ENCODE peak calls at places on chromosomes 2 and 18, in eight cellular contexts. E is RWPE1, Y is AG09319, X is HFF-Myc, U is A673, O is pancreas, A is epithelial cell of proximal tubule, Z is coronary artery. P is an unnamed sample.

GRCh38 chr2:218726004-218726574 is 15.5 kb downstream of the TTLL4 start:
- DNase-seq in O (no peak), A (no peak), Y (no peak), X (no peak), Z (no peak), U (no peak), E (no peak), P (no peak)

GRCh38 chr2:216083464-216084279 is 2.0 kb downstream of the TMEM169 start:
- DNase-seq in U (no peak), E (no peak), X (no peak), Y (no peak), Z (no peak), O (no peak), A (peak), P (no peak)

GRCh38 chr2:230930149-230930780 is 5.2 kb upstream of the GPR55 start:
- DNase-seq in Z (peak), X (no peak), O (no peak), E (no peak), A (no peak), Y (no peak), U (no peak), P (no peak)

GRCh38 chr2:144659731-144660275 is 139.9 kb upstream of the ZEB2 start:
- DNase-seq in X (no peak), A (peak), E (peak), U (no peak), Y (peak), Z (no peak), O (no peak), P (no peak)

GRCh38 chr2:159090514-159091201 is 122.2 kb downstream of the TANC1 start:
- DNase-seq in O (no peak), U (peak), Y (no peak), A (peak), X (no peak), E (peak), Z (no peak), P (peak)

GRCh38 chr2:201237486-201238241 is 22.7 kb upstream of the CASP8 start:
- DNase-seq in X (no peak), A (no peak), E (no peak), O (no peak), Y (no peak), U (no peak), Z (no peak), P (no peak)

GRCh38 chr18:70338890-70339289 is 50.0 kb downstream of the SOCS6 start:
- DNase-seq in U (no peak), Y (no peak), E (no peak), A (no peak), Z (no peak), O (no peak), X (no peak), P (no peak)

GRCh38 chr2:43737097-43737854 is 36.6 kb upstream of the DYNC2LI1 start:
- DNase-seq in E (peak), A (peak), Z (peak), X (no peak), O (no peak), Y (no peak), U (no peak), P (no peak)

GRCh38 chr2:54083021-54083420 is 32.4 kb upstream of the ACYP2 start:
- DNase-seq in X (no peak), Z (no peak), A (no peak), U (no peak), Y (no peak), E (no peak), O (no peak), P (no peak)

GRCh38 chr18:58362027-58362575 is 266.8 kb downstream of the ALPK2 start:
- DNase-seq in X (peak), Y (peak), O (no peak), Z (no peak), U (peak), E (peak), A (peak), P (no peak)

GRCh38 chr18:7329036-7329435 is 98.1 kb downstream of the LRRC30 start:
- DNase-seq in X (no peak), U (no peak), Z (no peak), E (peak), O (no peak), A (no peak), Y (no peak), P (no peak)

GRCh38 chr2:12236136-12236834 is 480.5 kb upstream of the TRIB2 start:
- DNase-seq in U (no peak), Y (no peak), X (no peak), E (no peak), O (no peak), A (no peak), Z (no peak), P (no peak)

GRCh38 chr2:206160124-206160806 is 570 bp downstream of the EEF1B2 start:
- DNase-seq in A (no peak), O (no peak), Z (no peak), U (peak), E (peak), X (no peak), Y (no peak), P (peak)

GRCh38 chr2:38260469-38260868 is 116.6 kb downstream of the ATL2 start:
- DNase-seq in O (no peak), U (no peak), E (no peak), A (no peak), Y (no peak), X (no peak), Z (no peak), P (peak)

GRCh38 chr18:67425724-67426123 is 90.8 kb downstream of the DSEL start:
- DNase-seq in O (no peak), U (no peak), Z (no peak), E (peak), Y (peak), A (peak), X (peak), P (no peak)

GRCh38 chr2:36267194-36267593 is 88.4 kb upstream of the CRIM1 start:
- DNase-seq in X (no peak), A (no peak), Z (no peak), Y (no peak), E (no peak), O (no peak), U (no peak), P (no peak)

GRCh38 chr2:174248187-174248997 is at the start of gene OLA1:
- DNase-seq in A (peak), Z (peak), O (peak), X (peak), E (peak), U (peak), Y (peak), P (peak)

GRCh38 chr2:100242891-100243670 is 79.2 kb downstream of the LONRF2 start:
- DNase-seq in A (no peak), O (peak), X (no peak), Z (peak), Y (peak), U (peak), E (peak), P (peak)

GRCh38 chr2:39216495-39217191 is 27.1 kb downstream of the CDKL4 start:
- DNase-seq in Z (no peak), A (no peak), O (no peak), E (no peak), U (no peak), Y (no peak), X (no peak), P (peak)

GRCh38 chr2:185787530-185788145 is 49.0 kb downstream of the FSIP2 start:
- DNase-seq in A (peak), Z (no peak), X (no peak), U (peak), O (no peak), E (peak), Y (no peak), P (no peak)

GRCh38 chr18:54033087-54033486 is 191.4 kb downstream of the MBD2 start:
- DNase-seq in O (no peak), A (peak), E (no peak), U (no peak), X (no peak), Y (no peak), Z (no peak), P (no peak)

GRCh38 chr2:17148298-17149228 is 369.7 kb downstream of the RAD51AP2 start:
- DNase-seq in X (no peak), E (no peak), Y (no peak), Z (no peak), A (no peak), U (peak), O (no peak), P (no peak)

GRCh38 chr2:80354858-80355257 is 50.3 kb upstream of the LRRTM1 start:
- DNase-seq in O (no peak), X (no peak), Z (no peak), A (no peak), Y (no peak), E (no peak), U (no peak), P (no peak)

GRCh38 chr2:71699428-71699827 is 246.1 kb downstream of the DYSF start:
- DNase-seq in U (no peak), O (no peak), Y (no peak), E (no peak), X (no peak), Z (no peak), A (no peak), P (no peak)

GRCh38 chr18:41324934-41325333 is 630.1 kb upstream of the PIK3C3 start:
- DNase-seq in U (no peak), Z (no peak), A (no peak), E (peak), X (no peak), Y (no peak), O (no peak), P (no peak)

GRCh38 chr2:44250376-44250775 is 24.9 kb upstream of the SLC3A1 start:
- DNase-seq in O (no peak), Y (no peak), E (no peak), X (no peak), U (no peak), A (no peak), Z (no peak), P (peak)

GRCh38 chr2:71156531-71156930 is 26.1 kb downstream of the MPHOSPH10 start:
- DNase-seq in U (peak), X (peak), A (no peak), E (peak), Z (no peak), Y (no peak), O (no peak), P (no peak)

DNA sequence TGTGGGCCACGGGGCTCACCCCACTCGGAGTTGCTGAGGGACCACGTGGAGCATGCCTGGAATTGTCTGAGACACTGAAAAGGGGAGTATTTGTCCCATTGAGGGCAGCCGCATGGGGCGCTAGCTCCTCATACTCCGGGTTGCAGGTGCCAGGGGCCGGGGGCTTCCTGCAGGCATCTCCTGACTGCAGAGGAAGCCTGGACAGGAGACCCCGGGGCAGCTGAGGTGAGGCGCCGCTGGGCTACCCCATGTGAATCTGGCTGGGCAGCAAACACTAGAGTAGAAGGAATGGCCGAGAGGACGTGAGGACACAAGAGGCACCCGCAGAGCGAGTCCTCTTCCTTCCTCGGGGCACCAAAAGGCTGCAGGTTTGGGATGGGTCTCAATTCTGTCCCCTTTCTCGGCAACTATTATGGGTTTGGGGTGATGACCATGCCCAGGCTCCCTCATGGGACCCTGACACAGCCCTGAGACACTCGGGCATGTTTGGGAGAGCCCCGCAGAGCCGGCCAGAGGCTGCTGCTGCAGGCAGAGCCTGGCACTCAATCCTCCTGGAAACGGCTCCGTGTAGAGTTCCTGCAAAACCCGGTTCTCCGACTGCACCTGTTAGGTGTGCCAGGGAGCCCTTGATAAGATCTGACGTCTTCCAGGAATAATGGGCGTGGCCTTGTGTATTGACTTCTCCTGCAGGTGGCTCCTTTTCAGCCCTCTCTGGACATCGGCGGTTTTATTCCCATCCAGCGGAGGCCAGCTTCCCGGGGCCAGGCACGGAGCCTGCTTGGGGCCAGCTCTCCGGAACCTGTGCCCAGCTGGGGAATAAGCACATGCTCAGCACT is 77.0 kb downstream of the CTIF start:
- DNase-seq in X (no peak), A (no peak), Y (no peak), U (no peak), E (no peak), Z (no peak), O (peak), P (no peak)
- TF ChIP-seq CTCF in X (no peak), A (no peak), Y (no peak), U (no peak), E (no peak), Z (no peak), O (no peak), P (no peak)

DNA sequence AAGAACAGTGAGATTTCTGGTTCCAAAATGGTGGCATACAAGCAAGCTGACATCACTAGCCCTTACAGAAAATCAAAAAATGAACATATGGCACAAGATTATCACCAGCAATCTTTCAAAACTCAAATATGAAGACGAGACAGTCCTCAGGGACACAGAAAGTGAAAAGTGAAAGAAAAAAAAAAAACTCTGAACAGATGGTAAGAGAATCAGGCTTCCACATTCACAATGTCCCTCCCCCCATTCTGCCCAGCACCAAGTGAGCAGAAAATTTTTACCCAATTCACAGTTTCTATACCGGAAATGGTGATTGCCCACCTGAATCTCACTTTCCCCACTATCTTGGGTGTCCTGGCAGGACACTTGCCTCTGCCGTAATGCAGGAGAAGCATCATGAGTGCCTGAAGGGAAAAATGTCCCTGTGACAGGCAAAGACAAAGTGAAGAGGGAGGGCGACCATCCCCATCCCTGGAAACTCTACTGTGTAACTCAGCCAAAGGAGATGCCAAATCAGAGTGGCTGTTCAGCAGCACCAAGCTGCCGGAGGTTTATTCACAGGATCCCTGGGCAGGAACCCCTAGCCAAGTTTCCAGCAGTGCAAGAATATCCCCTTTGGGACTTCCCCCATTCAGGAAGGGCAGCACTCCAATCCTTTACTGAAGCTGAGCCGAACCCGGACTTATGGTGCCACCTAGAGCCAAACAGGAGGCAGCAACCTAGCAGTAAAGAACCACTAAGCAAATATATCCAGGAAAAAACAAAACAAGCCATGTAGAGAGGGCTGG is 312.2 kb downstream of the LRATD1 start:
- DNase-seq in Z (no peak), U (peak), E (peak), O (peak), X (no peak), A (no peak), Y (no peak), P (no peak)
- TF ChIP-seq CTCF in Z (no peak), U (peak), E (peak), O (no peak), X (peak), A (peak), Y (peak), P (no peak)

GRCh38 chr2:69744456-69744855 is 2.5 kb downstream of the ANXA4 start:
- DNase-seq in Y (no peak), A (no peak), U (no peak), X (no peak), Z (no peak), E (no peak), O (no peak), P (no peak)

GRCh38 chr2:69743847-69744264 is 1.9 kb downstream of the ANXA4 start:
- DNase-seq in A (no peak), Y (no peak), Z (no peak), X (no peak), O (no peak), E (no peak), U (no peak), P (no peak)

GRCh38 chr2:69735696-69736095 is 6.2 kb upstream of the ANXA4 start:
- DNase-seq in E (no peak), X (no peak), Z (no peak), O (peak), A (no peak), U (no peak), Y (no peak), P (no peak)

GRCh38 chr2:69742170-69742952 is 427 bp downstream of the ANXA4 start:
- DNase-seq in O (no peak), X (no peak), Z (no peak), Y (no peak), A (no peak), U (no peak), E (peak), P (no peak)

DNA sequence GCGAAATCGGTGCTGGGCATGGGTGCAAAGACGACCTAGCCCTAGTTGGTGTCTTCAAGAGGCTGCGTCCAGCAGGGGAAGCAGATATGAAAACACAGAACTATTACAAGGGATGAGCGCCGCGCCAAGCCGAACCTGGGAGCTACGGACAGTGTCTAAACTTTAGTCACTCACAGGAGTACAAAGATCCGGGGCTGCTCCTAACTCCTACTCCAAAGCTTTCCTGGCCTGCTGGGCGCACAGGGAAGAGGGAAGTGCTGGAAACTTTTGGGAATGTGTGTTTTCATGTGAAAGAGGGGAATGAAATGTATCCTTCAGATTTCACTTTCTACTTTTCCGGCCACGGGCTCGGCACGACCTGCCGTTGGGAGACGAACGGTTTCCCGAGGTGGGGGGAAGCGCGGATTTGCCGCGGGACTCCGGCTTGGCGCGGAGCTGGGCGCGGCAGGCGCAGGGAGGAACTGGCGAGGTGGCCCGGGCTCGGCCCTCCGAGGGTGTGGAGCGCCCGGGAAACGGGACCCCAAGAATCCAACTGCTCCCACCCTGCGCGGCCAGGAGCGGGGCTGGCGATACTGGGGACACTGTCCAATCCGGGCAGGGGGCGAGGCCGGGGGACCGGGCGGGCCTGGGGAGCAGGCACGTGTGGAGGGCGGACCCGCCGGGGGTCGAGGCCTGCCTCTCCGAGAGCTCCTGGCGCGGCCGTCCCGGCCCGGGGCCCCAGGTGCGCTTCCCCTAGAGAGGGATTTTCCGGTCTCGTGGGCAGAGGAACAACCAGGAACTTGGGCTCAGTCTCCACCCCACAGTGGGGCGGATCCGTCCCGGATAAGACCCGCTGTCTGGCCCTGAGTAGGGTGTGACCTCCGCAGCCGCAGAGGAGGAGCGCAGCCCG is at the start of gene ANXA4:
- DNase-seq in O (peak), U (peak), Y (no peak), Z (peak), X (peak), A (no peak), E (peak), P (peak)
- TF ChIP-seq CTCF in O (no peak), U (no peak), Y (peak), Z (no peak), X (no peak), A (no peak), E (no peak), P (no peak)

DNA sequence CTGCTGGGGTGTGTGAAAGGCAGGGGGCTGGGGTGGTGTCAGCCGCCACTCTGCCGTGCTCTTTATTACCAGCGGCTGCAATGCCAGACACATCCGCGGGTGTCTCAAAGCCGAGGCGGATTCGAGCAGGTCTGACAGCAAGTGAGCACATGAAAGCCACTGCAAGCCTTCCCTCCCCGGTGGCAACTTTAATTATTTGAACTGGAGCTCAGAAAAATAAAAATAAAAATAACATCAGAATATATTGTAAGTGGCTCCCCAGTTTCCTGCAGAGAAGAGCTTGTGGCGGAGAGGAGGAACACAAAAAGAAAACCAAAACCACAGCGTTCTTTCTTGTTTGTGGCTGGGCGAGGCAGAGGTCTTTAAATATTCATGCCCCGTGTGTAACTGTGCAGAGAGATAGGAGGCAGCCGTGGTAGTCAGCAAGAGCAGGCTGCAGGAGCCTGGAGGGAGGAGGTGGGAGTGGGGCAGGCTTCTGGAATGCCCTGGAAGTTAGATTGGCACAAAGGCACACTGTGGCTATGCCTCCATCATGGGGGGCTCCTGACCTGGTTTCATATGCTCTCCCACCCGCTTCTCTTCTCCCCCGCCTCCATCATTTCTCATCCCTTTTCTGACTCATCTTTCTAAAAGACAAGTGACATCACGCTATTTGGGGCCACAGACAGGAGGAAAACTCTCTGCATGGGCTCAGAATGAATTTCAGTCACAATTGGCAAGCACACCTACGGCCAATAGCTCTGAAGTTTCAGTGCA is 199.8 kb downstream of the CLIP4 start:
- DNase-seq in Z (no peak), Y (no peak), O (no peak), A (no peak), U (peak), E (peak), X (no peak), P (peak)
- TF ChIP-seq CTCF in Z (no peak), Y (no peak), O (no peak), A (peak), U (peak), E (no peak), X (no peak), P (no peak)

GRCh38 chr2:188145885-188146284 is 145.8 kb upstream of the GULP1 start:
- DNase-seq in E (no peak), Z (no peak), O (no peak), A (no peak), Y (no peak), X (no peak), U (no peak), P (no peak)
- TF ChIP-seq CTCF in E (no peak), Z (no peak), O (no peak), A (no peak), Y (no peak), X (no peak), U (no peak), P (no peak)

P was measured in GM20000.